ENCODE peak calls at places on chromosomes 1 and 21, in five cellular contexts. W is stimulated activated CD8-positive, alpha-beta memory T cell treated with anti-CD3 and anti-CD28 coated beads, Interleukin-7, amount 100 ng/mL, for 1 hour; N is skeletal muscle cell; I is kidney tubule cell; X is NCI-H1930. B is an unnamed sample.
A peak's percentile ranks its signal among the peaks of the same experiment; 100 is the strongest.

GRCh38 chr1:237717121-237717520 is 173.6 kb downstream of the ZP4 start:
- DNase-seq in W (no peak), N (no peak), I (no peak), X (no peak), B (no peak)

GRCh38 chr1:112904831-112905227 is 51.2 kb downstream of the SLC16A1 start:
- DNase-seq in W (no peak), N (no peak), I (no peak), X (no peak), B (no peak)

GRCh38 chr1:22753396-22754083 is 42.9 kb downstream of the EPHB2 start:
- DNase-seq in W (no peak), N (peak; percentile 49), I (no peak), X (no peak), B (no peak)

GRCh38 chr1:245894843-245895242 is 612.2 kb downstream of the SMYD3 start:
- DNase-seq in W (no peak), N (no peak), I (no peak), X (no peak), B (no peak)

GRCh38 chr1:208944981-208945451 is 638.5 kb upstream of the CAMK1G start:
- DNase-seq in W (no peak), N (no peak), I (no peak), X (no peak), B (no peak)

GRCh38 chr1:93532780-93533378 is 85.0 kb downstream of the FNBP1L start:
- DNase-seq in W (no peak), N (no peak), I (no peak), X (no peak), B (no peak)

GRCh38 chr21:45898028-45898350 is 83.6 kb upstream of the COL6A1 start:
- DNase-seq in W (no peak), N (no peak), I (no peak), X (no peak), B (no peak)

GRCh38 chr1:43659785-43660184 is 9.8 kb downstream of the KDM4A start:
- DNase-seq in W (no peak), N (no peak), I (no peak), X (no peak), B (no peak)

GRCh38 chr1:63917571-63918394 is 144.0 kb downstream of the ROR1 start:
- DNase-seq in W (no peak), N (no peak), I (peak; percentile 34), X (no peak), B (peak; percentile 73)

GRCh38 chr1:90313756-90314155 is 318.8 kb downstream of the ZNF326 start:
- DNase-seq in W (no peak), N (no peak), I (no peak), X (no peak), B (no peak)

GRCh38 chr1:186882372-186883134 is 53.8 kb downstream of the PLA2G4A start:
- DNase-seq in W (no peak), N (no peak), I (no peak), X (no peak), B (no peak)

GRCh38 chr1:65182658-65183268 is 34.8 kb downstream of the AK4 start:
- DNase-seq in W (no peak), N (no peak), I (no peak), X (no peak), B (no peak)

GRCh38 chr1:201330541-201330940 is 46.9 kb downstream of the TNNT2 start:
- DNase-seq in W (no peak), N (no peak), I (no peak), X (no peak), B (no peak)

GRCh38 chr1:227885648-227886502 is 61.9 kb downstream of the WNT9A start:
- DNase-seq in W (no peak), N (no peak), I (peak; percentile 52), X (no peak), B (no peak)

GRCh38 chr1:196598902-196599301 is 9.3 kb downstream of the KCNT2 start:
- DNase-seq in W (no peak), N (no peak), I (no peak), X (no peak), B (no peak)

GRCh38 chr1:153954826-153955225 is 3.6 kb downstream of the CRTC2 start:
- DNase-seq in W (no peak), N (no peak), I (no peak), X (no peak), B (no peak)

GRCh38 chr1:240804475-240804874 is 192.5 kb upstream of the GREM2 start:
- DNase-seq in W (no peak), N (no peak), I (no peak), X (no peak), B (no peak)

B was measured in DMS53.